ENCODE peak calls at places on chromosomes 13 and 19, in ten cellular contexts. A is cardiac muscle cell, I is neural progenitor cell, X is left ventricle myocardium inferior, B is H1, C is BJ, T is endodermal cell, F is pancreas, Z is PC-9, N is heart left ventricle. G is an unnamed sample. For H3K27me3, the result is how much of the 10 kb centered on the place peaks cover.

GRCh38 chr19:14603990-14604387 is 21.1 kb downstream of the CLEC17A start:
- DNase-seq in N (no peak), C (no peak), B (no peak), F (no peak), A (no peak), T (no peak), Z (no peak), I (no peak), X (no peak), G (no peak)

GRCh38 chr19:22622901-22623840 is 11.0 kb upstream of the ZNF492 start:
- DNase-seq in F (no peak), A (no peak), X (no peak), B (no peak), N (peak), I (no peak), C (no peak), Z (no peak), T (no peak), G (no peak)

GRCh38 chr19:5149930-5150329 is 181.0 kb downstream of the KDM4B start:
- DNase-seq in C (no peak), F (no peak), A (no peak), T (no peak), X (no peak), Z (no peak), I (no peak), B (no peak), N (no peak), G (no peak)

GRCh38 chr13:77067519-77067918 is 40.6 kb upstream of the FBXL3 start:
- DNase-seq in I (no peak), X (no peak), B (no peak), N (no peak), Z (no peak), C (no peak), F (no peak), T (no peak), A (no peak), G (no peak)

GRCh38 chr19:46862974-46863632 is 2.3 kb downstream of the ARHGAP35 start:
- DNase-seq in Z (no peak), X (no peak), N (no peak), I (no peak), C (no peak), B (no peak), F (no peak), T (no peak), A (peak), G (peak)

GRCh38 chr13:99431927-99432636 is 69.2 kb upstream of the TM9SF2 start:
- DNase-seq in N (no peak), Z (no peak), B (no peak), I (no peak), T (peak), F (no peak), X (no peak), C (no peak), A (peak), G (no peak)

GRCh38 chr13:58190578-58190977 is 559.0 kb downstream of the PCDH17 start:
- DNase-seq in Z (no peak), N (no peak), B (no peak), A (peak), I (no peak), T (no peak), F (no peak), C (no peak), X (no peak), G (no peak)

GRCh38 chr13:70490320-70490935 is 382.2 kb upstream of the KLHL1 start:
- DNase-seq in X (no peak), I (no peak), A (no peak), F (no peak), B (no peak), N (no peak), Z (no peak), T (no peak), C (no peak), G (no peak)

GRCh38 chr13:49627831-49628652 is at the start of gene ARL11:
- DNase-seq in X (peak), T (peak), B (peak), N (peak), C (no peak), I (peak), F (no peak), A (no peak), Z (peak), G (peak)

GRCh38 chr19:29439688-29440550 is 85.9 kb upstream of the VSTM2B start:
- DNase-seq in I (no peak), A (no peak), C (no peak), B (no peak), Z (no peak), N (no peak), T (no peak), F (no peak), X (no peak), G (no peak)

GRCh38 chr19:58196911-58197616 is 14.2 kb downstream of the ZNF274 start:
- DNase-seq in T (no peak), B (no peak), F (no peak), Z (peak), I (no peak), N (no peak), X (no peak), A (peak), C (no peak), G (no peak)
- TF ChIP-seq CTCF in T (no peak), B (no peak), F (no peak), Z (no peak), I (no peak), N (no peak), X (no peak), A (no peak), C (no peak), G (no peak)

DNA sequence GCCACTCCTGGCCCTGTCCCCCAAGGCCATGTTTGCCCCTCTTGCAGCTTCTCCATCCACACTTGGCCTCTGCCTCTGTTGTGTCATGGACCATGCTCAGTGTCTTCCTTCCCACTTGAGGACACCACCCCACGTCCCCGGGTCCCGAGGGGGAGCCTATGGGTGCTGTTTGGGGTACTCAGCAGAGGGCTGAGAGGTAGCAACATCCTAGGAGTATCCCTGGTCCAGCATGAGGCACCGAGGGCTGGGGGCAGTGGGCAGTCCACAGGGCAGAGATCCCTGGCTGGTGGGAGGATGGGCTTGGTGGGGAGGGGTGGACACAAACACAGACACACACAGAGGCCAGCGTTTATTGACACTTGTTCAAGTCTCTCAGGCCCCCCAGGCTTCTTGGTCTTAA is 1.7 kb downstream of the COX7A1 start:
- DNase-seq in I (no peak), A (no peak), X (no peak), B (no peak), C (no peak), Z (no peak), N (no peak), T (no peak), F (no peak), G (no peak)
- H3K27me3 ChIP-seq in I (under half), A (under half), X (under half), B (under half), C (under half), Z (under half), N (under half), T (under half), F (under half), G (under half)

GRCh38 chr19:10567696-10568443 is 909 bp downstream of the CDKN2D start:
- DNase-seq in A (no peak), X (no peak), Z (no peak), T (no peak), B (no peak), N (no peak), C (no peak), I (no peak), F (no peak), G (no peak)

GRCh38 chr19:10566658-10567410 is 1.0 kb upstream of the KRI1 start:
- DNase-seq in T (peak), N (no peak), Z (no peak), A (no peak), C (no peak), I (no peak), F (no peak), X (no peak), B (no peak), G (no peak)

GRCh38 chr19:10566408-10566657 is 523 bp upstream of the KRI1 start:
- DNase-seq in Z (no peak), F (no peak), X (no peak), I (no peak), A (no peak), T (no peak), C (no peak), B (no peak), N (no peak), G (no peak)

GRCh38 chr19:10568444-10568825 is 344 bp downstream of the CDKN2D start:
- DNase-seq in B (peak), N (no peak), C (no peak), T (peak), I (no peak), X (no peak), Z (no peak), F (peak), A (no peak), G (peak)

DNA sequence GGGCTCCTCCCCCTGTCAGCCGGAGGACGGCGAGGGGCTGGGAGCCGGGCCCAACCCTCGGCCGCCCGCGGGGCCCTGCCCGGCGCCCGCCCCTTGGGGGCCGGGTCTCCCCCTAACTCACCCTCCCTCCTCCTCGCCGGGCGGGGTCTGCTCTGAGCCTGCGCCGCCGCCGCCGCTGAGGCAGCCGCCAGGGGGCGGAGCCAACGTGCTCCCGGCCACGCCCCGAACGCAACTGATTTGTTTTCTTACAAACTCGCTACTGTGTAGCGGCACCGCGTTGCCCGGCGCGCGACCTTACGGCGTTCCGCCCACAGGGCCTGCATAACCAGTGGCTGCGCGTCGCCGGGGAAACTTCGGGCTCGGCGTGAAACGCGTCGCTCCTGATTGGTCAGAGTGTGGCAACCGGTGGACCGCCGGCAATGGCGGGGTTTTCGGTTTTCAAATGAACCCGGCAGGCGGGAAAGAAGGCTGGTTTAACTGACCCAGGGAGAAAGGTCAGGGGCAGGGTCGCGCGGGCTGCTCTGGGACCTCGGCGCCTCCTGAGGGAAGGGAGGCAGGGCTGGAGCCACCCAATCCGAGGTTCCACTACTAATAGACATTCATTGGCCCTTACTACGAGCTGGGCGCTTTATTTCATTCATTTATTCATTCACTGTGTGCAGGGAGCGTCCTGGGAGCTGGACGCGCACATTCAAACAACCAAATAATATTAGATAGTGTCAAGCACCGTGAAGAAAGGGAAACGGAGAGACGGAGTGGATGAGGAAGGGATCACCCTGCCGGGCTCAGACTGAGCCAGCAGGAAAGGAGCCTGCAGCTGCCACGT is at the start of gene CDKN2D:
- DNase-seq in T (peak), X (peak), C (peak), A (peak), F (peak), Z (peak), B (peak), N (peak), I (peak), G (peak)
- TF ChIP-seq CTCF in T (peak), X (peak), C (no peak), A (peak), F (peak), Z (peak), B (no peak), N (peak), I (peak), G (no peak)

DNA sequence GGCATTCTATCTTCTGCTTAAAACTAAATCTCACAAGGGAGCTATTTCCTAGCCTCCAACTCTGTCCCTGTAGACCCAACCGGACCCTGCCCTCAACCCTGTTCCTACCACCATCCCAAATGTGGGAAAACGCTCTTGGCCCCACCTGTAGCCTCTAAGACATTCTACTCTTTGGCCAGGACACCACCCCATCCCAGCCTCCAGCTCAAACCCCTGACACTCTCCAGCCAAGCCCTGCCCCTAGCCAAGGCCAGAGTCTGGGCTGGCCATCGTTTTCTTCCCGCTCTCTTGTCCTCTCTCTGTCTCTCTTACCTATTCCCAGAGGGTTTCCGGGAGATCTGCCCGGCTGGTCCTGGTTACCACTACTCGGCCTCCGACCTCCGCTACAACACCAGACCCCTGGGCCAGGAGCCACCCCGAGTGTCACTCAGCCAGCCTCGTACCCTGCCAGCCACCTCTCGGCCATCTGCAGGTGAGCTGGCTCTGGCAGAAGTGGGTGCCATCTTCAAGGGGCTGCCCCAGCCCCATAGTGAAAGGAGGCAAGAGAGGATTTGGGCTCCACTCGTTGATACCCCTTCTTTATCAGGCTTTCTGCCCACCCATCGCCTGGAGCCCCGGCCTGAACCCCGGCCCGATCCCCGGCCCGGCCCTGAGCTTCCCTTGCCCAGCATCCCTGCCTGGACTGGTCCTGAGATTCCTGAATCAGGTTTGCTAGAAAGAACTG is 6.9 kb downstream of the LTBP4 start:
- DNase-seq in N (peak), T (peak), A (no peak), I (no peak), X (no peak), F (no peak), Z (no peak), B (no peak), C (no peak), G (no peak)
- H3K27me3 ChIP-seq in N (under half), T (under half), A (under half), I (half or more), X (under half), F (under half), Z (under half), B (half or more), C (under half), G (under half)

GRCh38 chr19:57302727-57303401 is 17.4 kb upstream of the ZNF543 start:
- DNase-seq in X (no peak), Z (no peak), I (no peak), B (no peak), A (no peak), T (peak), N (no peak), C (no peak), F (no peak), G (no peak)
- TF ChIP-seq CTCF in X (no peak), Z (no peak), I (no peak), B (peak), A (no peak), T (peak), N (no peak), C (no peak), F (no peak), G (no peak)

GRCh38 chr19:13260883-13261653 is 110.9 kb downstream of the IER2 start:
- DNase-seq in B (no peak), Z (peak), N (no peak), X (no peak), A (no peak), I (no peak), T (no peak), F (no peak), C (peak), G (no peak)

GRCh38 chr19:13255041-13255718 is 105.0 kb downstream of the IER2 start:
- DNase-seq in I (no peak), T (no peak), F (no peak), C (no peak), Z (no peak), B (no peak), N (no peak), A (no peak), X (no peak), G (no peak)

GRCh38 chr19:13256918-13257317 is 106.7 kb downstream of the IER2 start:
- DNase-seq in N (no peak), T (no peak), Z (no peak), X (no peak), C (no peak), F (no peak), B (no peak), I (no peak), A (no peak), G (no peak)

GRCh38 chr19:13252569-13253335 is 102.5 kb downstream of the IER2 start:
- DNase-seq in C (no peak), Z (no peak), X (no peak), I (no peak), N (no peak), A (no peak), T (no peak), B (no peak), F (no peak), G (no peak)

GRCh38 chr19:13255719-13256059 is 105.5 kb downstream of the IER2 start:
- DNase-seq in Z (no peak), B (no peak), N (no peak), X (no peak), C (no peak), A (no peak), F (no peak), T (no peak), I (no peak), G (no peak)
- H3K27me3 ChIP-seq in Z (under half), B (under half), N (under half), X (under half), C (under half), A (under half), F (under half), T (under half), I (under half), G (under half)

GRCh38 chr13:45194081-45194939 is 6.5 kb downstream of the KCTD4 start:
- DNase-seq in C (no peak), B (no peak), I (peak), X (peak), N (no peak), F (no peak), Z (no peak), T (peak), A (no peak), G (no peak)
- TF ChIP-seq CTCF in C (peak), B (peak), I (peak), X (peak), N (peak), F (no peak), Z (no peak), T (peak), A (peak), G (no peak)

GRCh38 chr19:7442423-7442822 is 46.4 kb downstream of the PEX11G start:
- DNase-seq in I (no peak), X (peak), A (no peak), F (no peak), N (no peak), Z (no peak), T (no peak), B (no peak), C (no peak), G (no peak)
- H3K27me3 ChIP-seq in I (under half), X (under half), A (under half), F (under half), N (under half), Z (under half), T (under half), B (under half), C (under half), G (under half)

GRCh38 chr19:16025108-16026101 is 50.9 kb upstream of the TPM4 start:
- DNase-seq in X (no peak), C (peak), B (no peak), A (no peak), I (peak), F (no peak), T (peak), Z (peak), N (no peak), G (peak)
- TF ChIP-seq CTCF in X (peak), C (peak), B (peak), A (peak), I (peak), F (no peak), T (peak), Z (peak), N (peak), G (no peak)

GRCh38 chr19:55586976-55587668 is 6.5 kb upstream of the ZNF579 start:
- DNase-seq in T (peak), C (no peak), N (peak), X (peak), F (peak), B (peak), A (peak), Z (peak), I (peak), G (peak)
- H3K27me3 ChIP-seq in T (under half), C (under half), N (under half), X (under half), F (under half), B (under half), A (under half), Z (under half), I (under half), G (under half)

G was measured in CD4-positive, alpha-beta T cell.